ENCODE peak calls at places on chromosome 3, in eight cellular contexts. One of them, this sample, is unnamed.

GRCh38 chr3:61928020-61928419 is 366.6 kb downstream of the PTPRG start:
- DNase-seq in GM23248: peak; percentile 74
- DNase-seq in astrocyte: peak; percentile 61
- DNase-seq in neuronal stem cell: no peak
- DNase-seq in OCI-LY7: no peak
- DNase-seq in hepatocyte: no peak
- DNase-seq in PC-3: no peak
- DNase-seq in GM23338: no peak
- DNase-seq in this sample: no peak

GRCh38 chr3:196140224-196140623 is 58.3 kb upstream of the TFRC start:
- DNase-seq in GM23248: no peak
- DNase-seq in PC-3: no peak
- DNase-seq in OCI-LY7: no peak
- DNase-seq in GM23338: no peak
- DNase-seq in neuronal stem cell: no peak
- DNase-seq in hepatocyte: no peak
- DNase-seq in astrocyte: no peak
- DNase-seq in this sample: no peak

GRCh38 chr3:46278816-46279672 is 36.8 kb downstream of the CCR3 start:
- DNase-seq in OCI-LY7: no peak
- DNase-seq in GM23248: no peak
- DNase-seq in hepatocyte: no peak
- DNase-seq in astrocyte: no peak
- DNase-seq in neuronal stem cell: no peak
- DNase-seq in PC-3: no peak
- DNase-seq in GM23338: no peak
- DNase-seq in this sample: no peak

GRCh38 chr3:106683931-106684330 is 693.3 kb upstream of the CCDC54 start:
- DNase-seq in hepatocyte: no peak
- DNase-seq in astrocyte: no peak
- DNase-seq in PC-3: peak; percentile 19
- DNase-seq in neuronal stem cell: no peak
- DNase-seq in GM23338: no peak
- DNase-seq in OCI-LY7: no peak
- DNase-seq in GM23248: no peak
- DNase-seq in this sample: no peak

GRCh38 chr3:13040381-13041074 is 32.7 kb downstream of the IQSEC1 start:
- DNase-seq in PC-3: no peak
- DNase-seq in hepatocyte: no peak
- DNase-seq in OCI-LY7: peak; percentile 43
- DNase-seq in GM23338: no peak
- DNase-seq in astrocyte: no peak
- DNase-seq in neuronal stem cell: no peak
- DNase-seq in GM23248: peak; percentile 24
- DNase-seq in this sample: peak; percentile 46

GRCh38 chr3:55490194-55490913 is 3.2 kb upstream of the WNT5A start:
- DNase-seq in GM23248: no peak
- DNase-seq in neuronal stem cell: no peak
- DNase-seq in PC-3: peak; percentile 59
- DNase-seq in astrocyte: no peak
- DNase-seq in OCI-LY7: peak; percentile 11
- DNase-seq in GM23338: peak; percentile 14
- DNase-seq in hepatocyte: no peak
- DNase-seq in this sample: no peak

GRCh38 chr3:122100591-122101491 is 45.7 kb downstream of the CD86 start:
- DNase-seq in GM23248: peak; percentile 11
- DNase-seq in hepatocyte: no peak
- DNase-seq in PC-3: peak; percentile 16
- DNase-seq in neuronal stem cell: no peak
- DNase-seq in astrocyte: no peak
- DNase-seq in GM23338: peak; percentile 6
- DNase-seq in OCI-LY7: peak; percentile 27
- DNase-seq in this sample: peak; percentile 92

GRCh38 chr3:43670635-43671522 is 19.9 kb upstream of the ABHD5 start:
- DNase-seq in astrocyte: no peak
- DNase-seq in GM23248: no peak
- DNase-seq in PC-3: no peak
- DNase-seq in OCI-LY7: no peak
- DNase-seq in GM23338: no peak
- DNase-seq in neuronal stem cell: no peak
- DNase-seq in hepatocyte: no peak
- DNase-seq in this sample: no peak

GRCh38 chr3:50630394-50630793 is 13.4 kb downstream of the MAPKAPK3 start:
- DNase-seq in PC-3: no peak
- DNase-seq in GM23338: no peak
- DNase-seq in hepatocyte: no peak
- DNase-seq in GM23248: no peak
- DNase-seq in OCI-LY7: no peak
- DNase-seq in astrocyte: no peak
- DNase-seq in neuronal stem cell: no peak
- DNase-seq in this sample: no peak

GRCh38 chr3:70615286-70615685 is 302.8 kb upstream of the MDFIC2 start:
- DNase-seq in neuronal stem cell: no peak
- DNase-seq in OCI-LY7: no peak
- DNase-seq in GM23248: no peak
- DNase-seq in GM23338: peak; percentile 93
- DNase-seq in astrocyte: no peak
- DNase-seq in PC-3: no peak
- DNase-seq in hepatocyte: no peak
- DNase-seq in this sample: no peak

GRCh38 chr3:186929186-186929585 is 1.1 kb upstream of the ST6GAL1 start:
- DNase-seq in OCI-LY7: no peak
- DNase-seq in PC-3: peak; percentile 25
- DNase-seq in astrocyte: no peak
- DNase-seq in neuronal stem cell: no peak
- DNase-seq in GM23248: no peak
- DNase-seq in GM23338: no peak
- DNase-seq in hepatocyte: no peak
- DNase-seq in this sample: no peak

GRCh38 chr3:11600501-11601282 is 43.0 kb downstream of the VGLL4 start:
- DNase-seq in GM23248: peak; percentile 99
- DNase-seq in hepatocyte: peak; percentile 94
- DNase-seq in PC-3: peak; percentile 99
- DNase-seq in GM23338: peak; percentile 72
- DNase-seq in astrocyte: peak; percentile 100
- DNase-seq in OCI-LY7: peak; percentile 19
- DNase-seq in neuronal stem cell: peak; percentile 78
- DNase-seq in this sample: no peak

GRCh38 chr3:194849166-194849875 is 163.6 kb downstream of the FAM43A start:
- DNase-seq in GM23248: no peak
- DNase-seq in PC-3: no peak
- DNase-seq in GM23338: no peak
- DNase-seq in hepatocyte: no peak
- DNase-seq in neuronal stem cell: no peak
- DNase-seq in OCI-LY7: no peak
- DNase-seq in astrocyte: no peak
- DNase-seq in this sample: no peak

GRCh38 chr3:62951037-62951613 is 75.9 kb upstream of the CADPS start:
- DNase-seq in neuronal stem cell: no peak
- DNase-seq in hepatocyte: no peak
- DNase-seq in OCI-LY7: no peak
- DNase-seq in PC-3: no peak
- DNase-seq in GM23338: peak; percentile 75
- DNase-seq in GM23248: no peak
- DNase-seq in astrocyte: no peak
- DNase-seq in this sample: no peak

GRCh38 chr3:62955126-62955525 is 79.9 kb upstream of the CADPS start:
- DNase-seq in GM23338: no peak
- DNase-seq in OCI-LY7: no peak
- DNase-seq in astrocyte: no peak
- DNase-seq in PC-3: no peak
- DNase-seq in neuronal stem cell: peak; percentile 18
- DNase-seq in hepatocyte: no peak
- DNase-seq in GM23248: no peak
- DNase-seq in this sample: no peak

GRCh38 chr3:62954579-62954978 is 79.4 kb upstream of the CADPS start:
- DNase-seq in GM23248: no peak
- DNase-seq in neuronal stem cell: no peak
- DNase-seq in OCI-LY7: peak; percentile 72
- DNase-seq in PC-3: no peak
- DNase-seq in GM23338: no peak
- DNase-seq in astrocyte: peak; percentile 13
- DNase-seq in hepatocyte: no peak
- DNase-seq in this sample: peak; percentile 76

DNA sequence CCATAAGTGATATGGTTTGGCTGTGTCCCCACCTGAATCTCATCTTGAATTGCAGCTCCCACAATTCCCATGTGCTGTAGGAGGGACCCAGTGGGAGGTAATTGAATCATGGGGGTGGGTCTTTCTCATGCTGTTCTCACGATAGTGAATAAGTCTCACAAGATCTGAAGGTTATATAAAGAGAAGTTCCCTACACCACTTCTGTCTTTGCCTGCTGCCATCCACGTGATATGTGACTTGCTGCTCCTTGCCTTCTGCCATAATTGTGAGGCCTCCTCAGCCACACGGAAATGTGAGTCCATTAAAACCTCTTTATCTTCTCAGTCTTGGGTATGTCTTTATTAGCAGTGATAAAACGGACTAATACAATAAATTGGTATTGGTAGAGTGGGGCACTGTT is 75.0 kb upstream of the CADPS start:
- DNase-seq in OCI-LY7: no peak
- DNase-seq in GM23248: no peak
- DNase-seq in neuronal stem cell: no peak
- DNase-seq in hepatocyte: no peak
- DNase-seq in GM23338: peak; percentile 11
- DNase-seq in astrocyte: no peak
- DNase-seq in PC-3: no peak
- DNase-seq in this sample: no peak
- H3K4me3 ChIP-seq in OCI-LY7: no peak overlapping the region
- H3K4me3 ChIP-seq in GM23248: no peak overlapping the region
- H3K4me3 ChIP-seq in neuronal stem cell: no peak overlapping the region
- H3K4me3 ChIP-seq in hepatocyte: no peak overlapping the region
- H3K4me3 ChIP-seq in GM23338: peak overlapping the region; percentile 42
- H3K4me3 ChIP-seq in astrocyte: no peak overlapping the region
- H3K4me3 ChIP-seq in PC-3: no peak overlapping the region
- H3K4me3 ChIP-seq in this sample: no peak overlapping the region

GRCh38 chr3:18119866-18120265 is 305.3 kb downstream of the SATB1 start:
- DNase-seq in GM23248: peak; percentile 25
- DNase-seq in hepatocyte: no peak
- DNase-seq in astrocyte: no peak
- DNase-seq in OCI-LY7: no peak
- DNase-seq in neuronal stem cell: no peak
- DNase-seq in PC-3: no peak
- DNase-seq in GM23338: no peak
- DNase-seq in this sample: no peak
- H2AFZ ChIP-seq in GM23248: peak overlapping the region; percentile 51
- H2AFZ ChIP-seq in hepatocyte: no peak overlapping the region
- H2AFZ ChIP-seq in astrocyte: no peak overlapping the region
- H2AFZ ChIP-seq in OCI-LY7: peak overlapping the region; percentile 16
- H2AFZ ChIP-seq in neuronal stem cell: no peak overlapping the region
- H2AFZ ChIP-seq in PC-3: no peak overlapping the region
- H2AFZ ChIP-seq in GM23338: no peak overlapping the region
- H2AFZ ChIP-seq in this sample: no peak overlapping the region

DNA sequence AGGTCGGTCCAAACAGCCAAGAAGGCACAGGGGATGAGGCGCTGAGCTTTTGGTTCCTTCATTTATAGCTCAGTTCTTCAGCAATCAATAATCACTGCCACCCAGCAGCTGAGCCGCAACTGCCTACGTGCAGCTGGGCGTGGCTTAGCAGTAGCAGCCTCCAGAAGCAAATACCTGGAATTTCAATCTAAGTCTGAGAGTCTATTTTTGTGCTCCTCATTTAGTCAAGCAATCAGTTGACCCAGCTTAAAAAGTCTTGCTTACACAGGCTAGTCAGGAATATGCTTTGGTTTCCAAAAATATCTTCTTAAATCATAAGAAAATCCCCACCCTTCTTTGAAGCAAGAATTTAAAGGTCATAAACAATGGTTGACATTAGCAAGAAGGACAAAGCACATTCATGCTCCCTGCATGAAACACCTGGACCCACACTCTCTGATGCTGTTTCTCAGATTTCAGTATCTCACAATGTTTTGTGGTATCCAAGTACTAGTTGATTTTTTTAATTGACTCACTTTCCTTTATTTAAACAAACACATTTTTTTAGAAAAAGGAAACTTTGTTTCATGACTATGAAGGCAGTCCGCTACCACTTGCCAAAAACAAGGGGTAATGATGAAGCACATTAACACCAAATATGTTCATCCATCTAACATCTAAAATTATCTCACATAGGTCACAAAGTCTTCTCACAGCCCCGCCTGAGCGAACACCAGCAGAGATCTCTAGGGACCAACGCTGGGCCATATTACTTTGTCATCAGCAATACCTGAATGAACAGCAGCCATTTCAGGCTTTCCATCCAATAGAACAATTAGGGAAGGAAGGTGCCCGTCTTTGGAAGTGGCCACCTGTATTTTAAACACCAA is 106.1 kb downstream of the OXNAD1 start:
- DNase-seq in PC-3: no peak
- DNase-seq in OCI-LY7: peak; percentile 64
- DNase-seq in astrocyte: peak; percentile 84
- DNase-seq in neuronal stem cell: no peak
- DNase-seq in GM23248: no peak
- DNase-seq in GM23338: peak; percentile 31
- DNase-seq in hepatocyte: peak; percentile 20
- DNase-seq in this sample: peak; percentile 92
- H3K4me1 ChIP-seq in PC-3: peaks cover 5% of the 10 kb centered on the region
- H3K4me1 ChIP-seq in OCI-LY7: peaks cover 82% of the 10 kb centered on the region
- H3K4me1 ChIP-seq in astrocyte: peaks cover 26% of the 10 kb centered on the region
- H3K4me1 ChIP-seq in neuronal stem cell: peaks cover 4% of the 10 kb centered on the region
- H3K4me1 ChIP-seq in GM23248: peaks cover 13% of the 10 kb centered on the region
- H3K4me1 ChIP-seq in GM23338: peaks cover 26% of the 10 kb centered on the region
- H3K4me1 ChIP-seq in hepatocyte: peaks cover 10% of the 10 kb centered on the region
- H3K4me1 ChIP-seq in this sample: peaks cover 100% of the 10 kb centered on the region

GRCh38 chr3:148997623-148998022 is 6.3 kb downstream of the GYG1 start:
- DNase-seq in PC-3: no peak
- DNase-seq in neuronal stem cell: no peak
- DNase-seq in OCI-LY7: no peak
- DNase-seq in hepatocyte: no peak
- DNase-seq in GM23248: no peak
- DNase-seq in GM23338: no peak
- DNase-seq in astrocyte: no peak
- DNase-seq in this sample: no peak

GRCh38 chr3:148991219-148992026 is at the start of gene GYG1:
- DNase-seq in hepatocyte: peak; percentile 90
- DNase-seq in OCI-LY7: peak; percentile 88
- DNase-seq in neuronal stem cell: peak; percentile 70
- DNase-seq in astrocyte: peak; percentile 68
- DNase-seq in GM23338: peak; percentile 88
- DNase-seq in PC-3: peak; percentile 82
- DNase-seq in GM23248: peak; percentile 93
- DNase-seq in this sample: peak; percentile 87

GRCh38 chr3:148992027-148992634 is 791 bp downstream of the GYG1 start:
- DNase-seq in hepatocyte: peak; percentile 74
- DNase-seq in GM23338: peak; percentile 71
- DNase-seq in PC-3: peak; percentile 40
- DNase-seq in OCI-LY7: peak; percentile 61
- DNase-seq in neuronal stem cell: peak; percentile 15
- DNase-seq in astrocyte: no peak
- DNase-seq in GM23248: peak; percentile 78
- DNase-seq in this sample: peak; percentile 64

GRCh38 chr3:148990211-148990610 is 1.1 kb upstream of the GYG1 start:
- DNase-seq in neuronal stem cell: no peak
- DNase-seq in astrocyte: no peak
- DNase-seq in PC-3: no peak
- DNase-seq in OCI-LY7: peak; percentile 5
- DNase-seq in GM23338: no peak
- DNase-seq in hepatocyte: no peak
- DNase-seq in GM23248: peak; percentile 57
- DNase-seq in this sample: no peak

GRCh38 chr3:148992635-148993230 is 1.4 kb downstream of the GYG1 start:
- DNase-seq in neuronal stem cell: no peak
- DNase-seq in astrocyte: no peak
- DNase-seq in hepatocyte: peak; percentile 15
- DNase-seq in OCI-LY7: no peak
- DNase-seq in GM23338: no peak
- DNase-seq in PC-3: no peak
- DNase-seq in GM23248: no peak
- DNase-seq in this sample: no peak
- H3K4me3 ChIP-seq in neuronal stem cell: no peak overlapping the region
- H3K4me3 ChIP-seq in astrocyte: peak overlapping the region; percentile 66
- H3K4me3 ChIP-seq in hepatocyte: peak overlapping the region; percentile 91
- H3K4me3 ChIP-seq in OCI-LY7: peak overlapping the region; percentile 81
- H3K4me3 ChIP-seq in GM23338: peak overlapping the region; percentile 81
- H3K4me3 ChIP-seq in PC-3: peak overlapping the region; percentile 92
- H3K4me3 ChIP-seq in GM23248: peak overlapping the region; percentile 74
- H3K4me3 ChIP-seq in this sample: peak overlapping the region; percentile 91

This sample was measured in Karpas-422.